ENCODE peak calls at places on chromosome 18, in six cellular contexts. S is WTC11, N is breast epithelium, D is GM23338, J is tibial artery, B is fibroblast of lung. U is an unnamed sample.

GRCh38 chr18:34659579-34660517 is 50.2 kb upstream of the DTNA start:
- DNase-seq in S (peak), N (peak), D (peak), J (peak), B (peak), U (peak)

GRCh38 chr18:9233771-9234440 is 97.3 kb downstream of the ANKRD12 start:
- DNase-seq in S (peak), N (no peak), D (peak), J (no peak), B (no peak), U (no peak)

GRCh38 chr18:49212819-49213218 is 247.6 kb downstream of the DYM start:
- DNase-seq in S (no peak), N (no peak), D (no peak), J (no peak), B (peak), U (no peak)

GRCh38 chr18:48003426-48004349 is 73.2 kb upstream of the SMAD2 start:
- DNase-seq in S (no peak), N (no peak), D (no peak), J (no peak), B (peak), U (no peak)

GRCh38 chr18:75581336-75582121 is 154.0 kb upstream of the SMIM21 start:
- DNase-seq in S (no peak), N (no peak), D (peak), J (no peak), B (peak), U (no peak)

GRCh38 chr18:69998523-69998987 is 50.9 kb upstream of the CD226 start:
- DNase-seq in S (no peak), N (no peak), D (no peak), J (no peak), B (no peak), U (no peak)

GRCh38 chr18:61948196-61948800 is 55.5 kb upstream of the RNF152 start:
- DNase-seq in S (no peak), N (no peak), D (no peak), J (no peak), B (peak), U (no peak)

GRCh38 chr18:10299686-10300085 is 154.7 kb upstream of the APCDD1 start:
- DNase-seq in S (no peak), N (no peak), D (no peak), J (no peak), B (no peak), U (no peak)

GRCh38 chr18:62394001-62394763 is 69.1 kb downstream of the TNFRSF11A start:
- DNase-seq in S (no peak), N (no peak), D (no peak), J (no peak), B (no peak), U (no peak)

GRCh38 chr18:37666986-37667385 is 101.4 kb upstream of the CELF4 start:
- DNase-seq in S (no peak), N (no peak), D (no peak), J (no peak), B (no peak), U (no peak)

GRCh38 chr18:22108674-22109073 is 60.7 kb upstream of the GATA6 start:
- DNase-seq in S (peak), N (no peak), D (peak), J (no peak), B (no peak), U (no peak)
- TF ChIP-seq CTCF in S (no peak), N (no peak), D (peak), J (no peak), B (no peak), U (no peak)

GRCh38 chr18:26956894-26957293 is 91.4 kb upstream of the AQP4 start:
- DNase-seq in S (peak), N (no peak), D (peak), J (no peak), B (no peak), U (no peak)
- TF ChIP-seq CTCF in S (no peak), N (no peak), D (no peak), J (no peak), B (no peak), U (no peak)

DNA sequence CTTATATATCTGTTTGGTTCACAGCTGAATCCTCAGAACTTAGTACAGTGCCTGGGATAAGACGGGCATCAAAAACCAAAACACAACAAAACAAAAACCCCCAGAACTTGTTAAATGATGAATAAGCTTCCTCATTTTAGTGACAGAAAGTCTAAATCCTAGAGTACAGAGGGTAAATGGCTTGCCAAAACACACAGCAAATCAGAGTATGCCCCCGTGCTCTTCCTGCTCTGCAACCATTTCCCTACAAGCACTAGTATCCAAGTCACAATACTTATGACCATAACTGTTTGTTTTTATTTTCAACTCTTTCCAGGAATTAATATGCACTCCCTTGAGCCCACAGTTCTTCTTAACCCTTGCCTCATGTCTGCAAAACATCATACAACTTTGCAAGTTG is 10.1 kb downstream of the ZNF521 start:
- DNase-seq in S (no peak), N (no peak), D (no peak), J (no peak), B (no peak), U (no peak)
- TF ChIP-seq CTCF in S (no peak), N (no peak), D (no peak), J (no peak), B (no peak), U (no peak)

DNA sequence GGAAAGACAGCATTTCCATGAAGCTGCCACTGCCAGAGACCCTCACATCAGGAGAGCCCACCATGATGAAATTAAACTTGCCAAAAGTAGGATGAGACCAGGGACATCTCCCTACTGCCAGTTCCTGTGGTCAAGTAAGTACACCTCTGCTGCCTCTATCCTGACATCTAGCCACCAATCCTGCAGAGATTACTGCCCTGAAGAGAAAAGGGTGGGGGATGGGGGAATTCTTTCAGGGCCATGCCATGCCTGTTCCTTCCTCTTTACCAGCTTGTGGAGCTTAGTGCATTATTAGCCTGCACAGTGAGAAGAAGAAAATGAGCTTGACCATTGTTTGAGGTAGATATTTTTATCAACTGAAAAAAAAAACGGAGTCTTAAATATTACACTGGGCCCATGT is 397.2 kb upstream of the CDH2 start:
- DNase-seq in S (no peak), N (no peak), D (peak), J (no peak), B (no peak), U (no peak)
- TF ChIP-seq CTCF in S (no peak), N (no peak), D (no peak), J (no peak), B (no peak), U (no peak)

DNA sequence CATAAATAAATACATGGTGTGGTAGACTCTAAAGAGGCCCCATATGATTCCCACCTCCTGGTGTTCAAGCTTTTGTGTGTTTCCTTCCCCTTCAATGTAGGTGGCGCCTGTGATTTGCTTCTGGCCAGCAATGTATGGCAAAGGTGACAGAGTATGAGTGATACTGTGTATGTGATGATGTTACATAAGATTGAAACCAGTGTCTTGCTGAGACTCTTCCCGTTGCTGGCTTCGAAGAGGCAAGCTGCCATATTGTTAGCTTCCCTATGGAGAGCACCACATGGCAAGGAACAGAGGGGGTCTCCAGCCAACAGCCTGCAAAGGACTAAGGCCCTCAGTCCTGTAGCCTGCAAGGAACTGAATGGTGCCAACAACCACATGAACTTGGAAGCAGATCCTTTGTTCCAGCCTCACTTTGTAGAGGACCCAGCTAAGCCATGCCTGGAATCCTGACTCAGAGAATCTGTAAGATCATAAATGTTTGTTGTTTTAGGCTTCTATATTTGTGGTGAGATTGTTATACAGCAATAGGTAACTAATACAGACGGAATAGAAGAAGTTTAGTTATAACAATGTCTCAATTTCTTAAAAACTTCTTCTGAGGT is 1.7 kb upstream of the SMAD4 start:
- DNase-seq in S (no peak), N (no peak), D (no peak), J (no peak), B (peak), U (no peak)
- TF ChIP-seq CTCF in S (no peak), N (no peak), D (no peak), J (no peak), B (no peak), U (no peak)

GRCh38 chr18:56995579-56996194 is 151.2 kb upstream of the BOD1L2 start:
- DNase-seq in S (no peak), N (no peak), D (peak), J (no peak), B (no peak), U (no peak)
- TF ChIP-seq CTCF in S (no peak), N (no peak), D (peak), J (no peak), B (no peak), U (no peak)

U was measured in omental fat pad.